ENCODE peak calls at places on chromosomes 16 and 17, in six cellular contexts. One of them, this sample, is unnamed.

GRCh38 chr17:77666881-77667395 is 291.6 kb upstream of the TNRC6C start:
- DNase-seq in M059J: no peak
- DNase-seq in spleen: peak; percentile 78
- DNase-seq in activated CD4-positive, alpha-beta memory T cell treated with anti-CD3 and anti-CD28 coated beads for 36 hours: peak; percentile 89
- DNase-seq in AG08396: no peak
- DNase-seq in stimulated activated CD8-positive, alpha-beta memory T cell treated with anti-CD3 and anti-CD28 coated beads, Interleukin-4, amount 100 ng/mL, for 48 hours: peak; percentile 77
- DNase-seq in this sample: peak; percentile 19

GRCh38 chr17:81251091-81251942 is 12.2 kb downstream of the NDUFAF8 start:
- DNase-seq in M059J: no peak
- DNase-seq in spleen: no peak
- DNase-seq in activated CD4-positive, alpha-beta memory T cell treated with anti-CD3 and anti-CD28 coated beads for 36 hours: no peak
- DNase-seq in AG08396: no peak
- DNase-seq in stimulated activated CD8-positive, alpha-beta memory T cell treated with anti-CD3 and anti-CD28 coated beads, Interleukin-4, amount 100 ng/mL, for 48 hours: no peak
- DNase-seq in this sample: no peak

GRCh38 chr16:66344533-66345145 is 21.9 kb upstream of the CDH5 start:
- DNase-seq in M059J: peak; percentile 47
- DNase-seq in spleen: peak; percentile 19
- DNase-seq in activated CD4-positive, alpha-beta memory T cell treated with anti-CD3 and anti-CD28 coated beads for 36 hours: no peak
- DNase-seq in AG08396: no peak
- DNase-seq in stimulated activated CD8-positive, alpha-beta memory T cell treated with anti-CD3 and anti-CD28 coated beads, Interleukin-4, amount 100 ng/mL, for 48 hours: peak; percentile 63
- DNase-seq in this sample: no peak

GRCh38 chr17:6361733-6362132 is 73.2 kb downstream of the AIPL1 start:
- DNase-seq in M059J: no peak
- DNase-seq in spleen: no peak
- DNase-seq in activated CD4-positive, alpha-beta memory T cell treated with anti-CD3 and anti-CD28 coated beads for 36 hours: no peak
- DNase-seq in AG08396: peak; percentile 24
- DNase-seq in stimulated activated CD8-positive, alpha-beta memory T cell treated with anti-CD3 and anti-CD28 coated beads, Interleukin-4, amount 100 ng/mL, for 48 hours: no peak
- DNase-seq in this sample: no peak

GRCh38 chr17:50169121-50169764 is 3.4 kb downstream of the SGCA start:
- DNase-seq in M059J: peak; percentile 59
- DNase-seq in spleen: peak; percentile 89
- DNase-seq in activated CD4-positive, alpha-beta memory T cell treated with anti-CD3 and anti-CD28 coated beads for 36 hours: peak; percentile 68
- DNase-seq in AG08396: peak; percentile 74
- DNase-seq in stimulated activated CD8-positive, alpha-beta memory T cell treated with anti-CD3 and anti-CD28 coated beads, Interleukin-4, amount 100 ng/mL, for 48 hours: peak; percentile 70
- DNase-seq in this sample: no peak

GRCh38 chr17:74729866-74730265 is 7.2 kb upstream of the RAB37 start:
- DNase-seq in M059J: no peak
- DNase-seq in spleen: no peak
- DNase-seq in activated CD4-positive, alpha-beta memory T cell treated with anti-CD3 and anti-CD28 coated beads for 36 hours: no peak
- DNase-seq in AG08396: no peak
- DNase-seq in stimulated activated CD8-positive, alpha-beta memory T cell treated with anti-CD3 and anti-CD28 coated beads, Interleukin-4, amount 100 ng/mL, for 48 hours: no peak
- DNase-seq in this sample: no peak

GRCh38 chr16:31869511-31870201 is 4.0 kb upstream of the ZNF267 start:
- DNase-seq in M059J: peak; percentile 87
- DNase-seq in spleen: peak; percentile 86
- DNase-seq in activated CD4-positive, alpha-beta memory T cell treated with anti-CD3 and anti-CD28 coated beads for 36 hours: peak; percentile 86
- DNase-seq in AG08396: peak; percentile 68
- DNase-seq in stimulated activated CD8-positive, alpha-beta memory T cell treated with anti-CD3 and anti-CD28 coated beads, Interleukin-4, amount 100 ng/mL, for 48 hours: peak; percentile 74
- DNase-seq in this sample: no peak

GRCh38 chr16:13478991-13479390 is 441.0 kb upstream of the ERCC4 start:
- DNase-seq in M059J: no peak
- DNase-seq in spleen: no peak
- DNase-seq in activated CD4-positive, alpha-beta memory T cell treated with anti-CD3 and anti-CD28 coated beads for 36 hours: no peak
- DNase-seq in AG08396: no peak
- DNase-seq in stimulated activated CD8-positive, alpha-beta memory T cell treated with anti-CD3 and anti-CD28 coated beads, Interleukin-4, amount 100 ng/mL, for 48 hours: no peak
- DNase-seq in this sample: no peak

GRCh38 chr17:28880572-28880945 is 17.0 kb downstream of the FLOT2 start:
- DNase-seq in M059J: no peak
- DNase-seq in spleen: no peak
- DNase-seq in activated CD4-positive, alpha-beta memory T cell treated with anti-CD3 and anti-CD28 coated beads for 36 hours: no peak
- DNase-seq in AG08396: no peak
- DNase-seq in stimulated activated CD8-positive, alpha-beta memory T cell treated with anti-CD3 and anti-CD28 coated beads, Interleukin-4, amount 100 ng/mL, for 48 hours: no peak
- DNase-seq in this sample: no peak

GRCh38 chr16:87344931-87345631 is 27.9 kb upstream of the C16orf95 start:
- DNase-seq in M059J: no peak
- DNase-seq in spleen: no peak
- DNase-seq in activated CD4-positive, alpha-beta memory T cell treated with anti-CD3 and anti-CD28 coated beads for 36 hours: peak; percentile 74
- DNase-seq in AG08396: no peak
- DNase-seq in stimulated activated CD8-positive, alpha-beta memory T cell treated with anti-CD3 and anti-CD28 coated beads, Interleukin-4, amount 100 ng/mL, for 48 hours: peak; percentile 51
- DNase-seq in this sample: no peak

GRCh38 chr16:79595261-79595660 is 5.3 kb downstream of the MAF start:
- DNase-seq in M059J: no peak
- DNase-seq in spleen: no peak
- DNase-seq in activated CD4-positive, alpha-beta memory T cell treated with anti-CD3 and anti-CD28 coated beads for 36 hours: no peak
- DNase-seq in AG08396: no peak
- DNase-seq in stimulated activated CD8-positive, alpha-beta memory T cell treated with anti-CD3 and anti-CD28 coated beads, Interleukin-4, amount 100 ng/mL, for 48 hours: no peak
- DNase-seq in this sample: no peak

GRCh38 chr17:31479009-31479408 is 87.5 kb downstream of the RAB11FIP4 start:
- DNase-seq in M059J: no peak
- DNase-seq in spleen: no peak
- DNase-seq in activated CD4-positive, alpha-beta memory T cell treated with anti-CD3 and anti-CD28 coated beads for 36 hours: no peak
- DNase-seq in AG08396: no peak
- DNase-seq in stimulated activated CD8-positive, alpha-beta memory T cell treated with anti-CD3 and anti-CD28 coated beads, Interleukin-4, amount 100 ng/mL, for 48 hours: no peak
- DNase-seq in this sample: no peak

GRCh38 chr17:8173056-8173870 is 2.9 kb downstream of the TMEM107 start:
- DNase-seq in M059J: peak; percentile 97
- DNase-seq in spleen: peak; percentile 84
- DNase-seq in activated CD4-positive, alpha-beta memory T cell treated with anti-CD3 and anti-CD28 coated beads for 36 hours: peak; percentile 89
- DNase-seq in AG08396: peak; percentile 84
- DNase-seq in stimulated activated CD8-positive, alpha-beta memory T cell treated with anti-CD3 and anti-CD28 coated beads, Interleukin-4, amount 100 ng/mL, for 48 hours: peak; percentile 79
- DNase-seq in this sample: no peak

GRCh38 chr16:83215417-83216001 is 588.7 kb downstream of the CDH13 start:
- DNase-seq in M059J: no peak
- DNase-seq in spleen: no peak
- DNase-seq in activated CD4-positive, alpha-beta memory T cell treated with anti-CD3 and anti-CD28 coated beads for 36 hours: peak; percentile 68
- DNase-seq in AG08396: peak; percentile 53
- DNase-seq in stimulated activated CD8-positive, alpha-beta memory T cell treated with anti-CD3 and anti-CD28 coated beads, Interleukin-4, amount 100 ng/mL, for 48 hours: peak; percentile 84
- DNase-seq in this sample: no peak

GRCh38 chr16:52451971-52452421 is 94.9 kb downstream of the TOX3 start:
- DNase-seq in M059J: no peak
- DNase-seq in spleen: no peak
- DNase-seq in activated CD4-positive, alpha-beta memory T cell treated with anti-CD3 and anti-CD28 coated beads for 36 hours: no peak
- DNase-seq in AG08396: no peak
- DNase-seq in stimulated activated CD8-positive, alpha-beta memory T cell treated with anti-CD3 and anti-CD28 coated beads, Interleukin-4, amount 100 ng/mL, for 48 hours: no peak
- DNase-seq in this sample: no peak

GRCh38 chr16:51453296-51453695 is 302.2 kb upstream of the SALL1 start:
- DNase-seq in M059J: no peak
- DNase-seq in spleen: no peak
- DNase-seq in activated CD4-positive, alpha-beta memory T cell treated with anti-CD3 and anti-CD28 coated beads for 36 hours: no peak
- DNase-seq in AG08396: no peak
- DNase-seq in stimulated activated CD8-positive, alpha-beta memory T cell treated with anti-CD3 and anti-CD28 coated beads, Interleukin-4, amount 100 ng/mL, for 48 hours: no peak
- DNase-seq in this sample: no peak

GRCh38 chr17:1033503-1033902 is 36.6 kb downstream of the TIMM22 start:
- DNase-seq in M059J: no peak
- DNase-seq in spleen: no peak
- DNase-seq in activated CD4-positive, alpha-beta memory T cell treated with anti-CD3 and anti-CD28 coated beads for 36 hours: no peak
- DNase-seq in AG08396: no peak
- DNase-seq in stimulated activated CD8-positive, alpha-beta memory T cell treated with anti-CD3 and anti-CD28 coated beads, Interleukin-4, amount 100 ng/mL, for 48 hours: no peak
- DNase-seq in this sample: no peak

GRCh38 chr16:54632322-54632721 is 298.3 kb upstream of the IRX5 start:
- DNase-seq in M059J: no peak
- DNase-seq in spleen: no peak
- DNase-seq in activated CD4-positive, alpha-beta memory T cell treated with anti-CD3 and anti-CD28 coated beads for 36 hours: no peak
- DNase-seq in AG08396: no peak
- DNase-seq in stimulated activated CD8-positive, alpha-beta memory T cell treated with anti-CD3 and anti-CD28 coated beads, Interleukin-4, amount 100 ng/mL, for 48 hours: no peak
- DNase-seq in this sample: no peak

GRCh38 chr16:80346160-80346632 is 194.6 kb upstream of the DYNLRB2 start:
- DNase-seq in M059J: peak; percentile 20
- DNase-seq in spleen: no peak
- DNase-seq in activated CD4-positive, alpha-beta memory T cell treated with anti-CD3 and anti-CD28 coated beads for 36 hours: no peak
- DNase-seq in AG08396: no peak
- DNase-seq in stimulated activated CD8-positive, alpha-beta memory T cell treated with anti-CD3 and anti-CD28 coated beads, Interleukin-4, amount 100 ng/mL, for 48 hours: no peak
- DNase-seq in this sample: no peak

GRCh38 chr16:71491032-71491431 is 1.9 kb upstream of the ZNF19 start:
- DNase-seq in M059J: no peak
- DNase-seq in spleen: no peak
- DNase-seq in activated CD4-positive, alpha-beta memory T cell treated with anti-CD3 and anti-CD28 coated beads for 36 hours: no peak
- DNase-seq in AG08396: no peak
- DNase-seq in stimulated activated CD8-positive, alpha-beta memory T cell treated with anti-CD3 and anti-CD28 coated beads, Interleukin-4, amount 100 ng/mL, for 48 hours: no peak
- DNase-seq in this sample: no peak

GRCh38 chr17:63033142-63033541 is 67.1 kb downstream of the TANC2 start:
- DNase-seq in M059J: no peak
- DNase-seq in spleen: no peak
- DNase-seq in activated CD4-positive, alpha-beta memory T cell treated with anti-CD3 and anti-CD28 coated beads for 36 hours: no peak
- DNase-seq in AG08396: no peak
- DNase-seq in stimulated activated CD8-positive, alpha-beta memory T cell treated with anti-CD3 and anti-CD28 coated beads, Interleukin-4, amount 100 ng/mL, for 48 hours: no peak
- DNase-seq in this sample: no peak